ENCODE peak calls at places on chromosome 12, in four cellular contexts. One of them, this sample, is unnamed.

GRCh38 chr12:62799126-62799736 is 135.7 kb downstream of the PPM1H start:
- DNase-seq in vagina: no peak
- DNase-seq in heart left ventricle: peak; percentile 47
- DNase-seq in mammary epithelial cell: peak; percentile 36
- DNase-seq in this sample: peak; percentile 28

GRCh38 chr12:108629824-108630476 is 3.7 kb downstream of the SELPLG start:
- DNase-seq in vagina: no peak
- DNase-seq in heart left ventricle: peak; percentile 28
- DNase-seq in mammary epithelial cell: peak; percentile 64
- DNase-seq in this sample: peak; percentile 88

GRCh38 chr12:12819221-12819620 is 6.1 kb downstream of the DDX47 start:
- DNase-seq in vagina: no peak
- DNase-seq in heart left ventricle: no peak
- DNase-seq in mammary epithelial cell: no peak
- DNase-seq in this sample: no peak

GRCh38 chr12:39406257-39406656 is 36.7 kb downstream of the KIF21A start:
- DNase-seq in vagina: no peak
- DNase-seq in heart left ventricle: no peak
- DNase-seq in mammary epithelial cell: no peak
- DNase-seq in this sample: no peak

GRCh38 chr12:113870890-113871289 is 95.2 kb downstream of the RBM19 start:
- DNase-seq in vagina: no peak
- DNase-seq in heart left ventricle: no peak
- DNase-seq in mammary epithelial cell: no peak
- DNase-seq in this sample: no peak

GRCh38 chr12:14272954-14273910 is 92.2 kb upstream of the ATF7IP start:
- DNase-seq in vagina: no peak
- DNase-seq in heart left ventricle: no peak
- DNase-seq in mammary epithelial cell: peak; percentile 78
- DNase-seq in this sample: peak; percentile 91

GRCh38 chr12:7959278-7960063 is 23.5 kb upstream of the SLC2A3 start:
- DNase-seq in vagina: no peak
- DNase-seq in heart left ventricle: no peak
- DNase-seq in mammary epithelial cell: peak; percentile 63
- DNase-seq in this sample: peak; percentile 47

GRCh38 chr12:26056335-26056734 is 68.5 kb downstream of the BHLHE41 start:
- DNase-seq in vagina: no peak
- DNase-seq in heart left ventricle: no peak
- DNase-seq in mammary epithelial cell: peak; percentile 78
- DNase-seq in this sample: peak; percentile 27

GRCh38 chr12:26121841-26122680 is 2.8 kb downstream of the BHLHE41 start:
- DNase-seq in vagina: no peak
- DNase-seq in heart left ventricle: peak; percentile 41
- DNase-seq in mammary epithelial cell: no peak
- DNase-seq in this sample: no peak

GRCh38 chr12:80707126-80707829 is at the start of gene MYF6:
- DNase-seq in vagina: no peak
- DNase-seq in heart left ventricle: no peak
- DNase-seq in mammary epithelial cell: no peak
- DNase-seq in this sample: no peak
- H3K4me1 ChIP-seq in vagina: peaks cover 6% of the 10 kb centered on the region
- H3K4me1 ChIP-seq in heart left ventricle: peaks cover 5% of the 10 kb centered on the region
- H3K4me1 ChIP-seq in mammary epithelial cell: peaks cover 11% of the 10 kb centered on the region
- H3K4me1 ChIP-seq in this sample: peaks cover 8% of the 10 kb centered on the region

DNA sequence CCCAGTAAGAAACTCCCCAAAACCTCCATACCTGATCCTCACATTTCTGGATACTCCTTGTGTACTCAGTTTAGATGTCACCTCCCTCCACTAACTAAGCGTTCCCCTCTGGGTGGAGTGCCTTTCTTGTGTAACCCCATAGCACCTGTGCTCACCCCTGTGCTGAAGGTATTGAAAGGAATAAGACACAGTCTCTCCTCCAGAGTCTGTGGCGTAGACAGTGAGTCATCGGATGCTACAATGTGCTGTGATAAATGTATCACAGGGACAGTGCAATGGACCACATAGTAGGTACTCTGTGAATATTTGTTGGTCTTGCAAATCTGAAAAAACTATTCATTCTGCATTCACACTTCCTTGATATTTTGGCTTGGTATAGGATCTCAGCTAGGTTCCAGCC is 30.8 kb downstream of the TSPAN9 start:
- DNase-seq in vagina: no peak
- DNase-seq in heart left ventricle: no peak
- DNase-seq in mammary epithelial cell: peak; percentile 48
- DNase-seq in this sample: no peak
- H3K4me1 ChIP-seq in vagina: peaks cover 51% of the 10 kb centered on the region
- H3K4me1 ChIP-seq in heart left ventricle: peaks cover 44% of the 10 kb centered on the region
- H3K4me1 ChIP-seq in mammary epithelial cell: peaks cover 13% of the 10 kb centered on the region
- H3K4me1 ChIP-seq in this sample: peaks cover 13% of the 10 kb centered on the region

DNA sequence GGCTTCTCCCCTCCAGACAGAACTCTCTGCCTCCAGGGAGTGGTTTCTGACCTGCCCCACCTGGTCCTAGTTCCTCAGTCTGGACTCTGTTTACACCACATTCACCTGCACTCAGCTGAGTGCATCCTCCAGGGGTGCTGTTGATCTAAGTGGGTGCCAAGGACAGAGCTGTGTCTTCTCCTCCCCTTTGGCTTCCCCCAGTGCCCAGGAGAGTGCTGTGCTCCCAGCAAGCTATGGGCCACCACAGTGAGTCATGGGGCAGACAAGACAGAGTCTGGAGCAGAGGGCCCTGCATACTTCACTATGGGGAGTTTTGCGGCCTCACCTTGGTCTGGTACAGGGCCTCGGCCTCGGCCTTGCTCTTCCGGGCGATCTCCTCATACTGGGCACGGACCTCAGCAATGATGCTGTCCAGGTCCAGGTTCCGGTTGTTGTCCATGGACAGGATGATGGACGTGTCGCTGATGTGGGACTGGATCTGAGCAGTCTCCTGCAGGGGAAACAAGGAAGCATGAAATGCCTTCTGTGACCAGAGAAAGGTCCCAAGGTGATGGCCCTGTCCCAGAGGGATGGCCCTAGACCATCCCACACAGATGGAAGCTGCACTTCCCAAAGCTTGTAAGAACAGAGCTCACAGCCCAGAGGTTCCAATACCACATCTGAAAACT is 4.9 kb downstream of the KRT73 start:
- DNase-seq in vagina: peak; percentile 64
- DNase-seq in heart left ventricle: no peak
- DNase-seq in mammary epithelial cell: no peak
- DNase-seq in this sample: no peak
- H3K4me1 ChIP-seq in vagina: no peaks in the 10 kb centered on the region
- H3K4me1 ChIP-seq in heart left ventricle: no peaks in the 10 kb centered on the region
- H3K4me1 ChIP-seq in mammary epithelial cell: no peaks in the 10 kb centered on the region
- H3K4me1 ChIP-seq in this sample: no peaks in the 10 kb centered on the region

GRCh38 chr12:31740618-31741017 is 11.8 kb upstream of the AMN1 start:
- DNase-seq in vagina: no peak
- DNase-seq in heart left ventricle: no peak
- DNase-seq in mammary epithelial cell: no peak
- DNase-seq in this sample: no peak

GRCh38 chr12:31737763-31738162 is 8.9 kb upstream of the AMN1 start:
- DNase-seq in vagina: no peak
- DNase-seq in heart left ventricle: no peak
- DNase-seq in mammary epithelial cell: no peak
- DNase-seq in this sample: no peak

GRCh38 chr12:31745242-31745641 is 16.4 kb upstream of the AMN1 start:
- DNase-seq in vagina: no peak
- DNase-seq in heart left ventricle: no peak
- DNase-seq in mammary epithelial cell: no peak
- DNase-seq in this sample: no peak

GRCh38 chr12:31737345-31737744 is 8.5 kb upstream of the AMN1 start:
- DNase-seq in vagina: no peak
- DNase-seq in heart left ventricle: no peak
- DNase-seq in mammary epithelial cell: no peak
- DNase-seq in this sample: no peak

GRCh38 chr12:31742891-31743290 is 14.1 kb upstream of the AMN1 start:
- DNase-seq in vagina: no peak
- DNase-seq in heart left ventricle: no peak
- DNase-seq in mammary epithelial cell: no peak
- DNase-seq in this sample: no peak
- H3K4me1 ChIP-seq in vagina: peaks cover 24% of the 10 kb centered on the region
- H3K4me1 ChIP-seq in heart left ventricle: no peaks in the 10 kb centered on the region
- H3K4me1 ChIP-seq in mammary epithelial cell: peaks cover 10% of the 10 kb centered on the region
- H3K4me1 ChIP-seq in this sample: peaks cover 13% of the 10 kb centered on the region